ENCODE peak calls at places on chromosomes 16 and 17, in nine cellular contexts. One of them, this sample, is unnamed.

GRCh38 chr17:72725432-72726068 is 366.9 kb downstream of the SLC39A11 start:
- DNase-seq in RWPE1: peak; percentile 48
- DNase-seq in GM13977: peak; percentile 42
- DNase-seq in endothelial cell: peak; percentile 61
- DNase-seq in GM19239: peak; percentile 14
- DNase-seq in activated CD4-positive, CD25-positive, alpha-beta regulatory T cell treated with anti-CD3 and anti-CD28 coated beads, Interleukin-2, amount 50 U/mL, for 72 hours: peak; percentile 44
- DNase-seq in GM10248: peak; percentile 58
- DNase-seq in left cardiac atrium: peak; percentile 52
- DNase-seq in stimulated activated CD8-positive, alpha-beta memory T cell treated with anti-CD3 and anti-CD28 coated beads, Interleukin-15, amount 100 ng/mL, for 24 hours: no peak
- DNase-seq in this sample: peak; percentile 76

GRCh38 chr17:69501591-69502468 is 87.3 kb downstream of the MAP2K6 start:
- DNase-seq in activated CD4-positive, CD25-positive, alpha-beta regulatory T cell treated with anti-CD3 and anti-CD28 coated beads, Interleukin-2, amount 50 U/mL, for 72 hours: no peak
- DNase-seq in RWPE1: no peak
- DNase-seq in stimulated activated CD8-positive, alpha-beta memory T cell treated with anti-CD3 and anti-CD28 coated beads, Interleukin-15, amount 100 ng/mL, for 24 hours: no peak
- DNase-seq in endothelial cell: peak; percentile 39
- DNase-seq in left cardiac atrium: no peak
- DNase-seq in GM13977: no peak
- DNase-seq in GM10248: peak; percentile 24
- DNase-seq in GM19239: no peak
- DNase-seq in this sample: peak; percentile 47

GRCh38 chr16:26457896-26458295 is 608.8 kb upstream of the C16orf82 start:
- DNase-seq in GM19239: no peak
- DNase-seq in left cardiac atrium: no peak
- DNase-seq in GM10248: no peak
- DNase-seq in GM13977: no peak
- DNase-seq in RWPE1: no peak
- DNase-seq in endothelial cell: no peak
- DNase-seq in activated CD4-positive, CD25-positive, alpha-beta regulatory T cell treated with anti-CD3 and anti-CD28 coated beads, Interleukin-2, amount 50 U/mL, for 72 hours: no peak
- DNase-seq in stimulated activated CD8-positive, alpha-beta memory T cell treated with anti-CD3 and anti-CD28 coated beads, Interleukin-15, amount 100 ng/mL, for 24 hours: no peak
- DNase-seq in this sample: no peak

GRCh38 chr17:40124279-40125141 is 2.7 kb downstream of the MSL1 start:
- DNase-seq in RWPE1: no peak
- DNase-seq in endothelial cell: no peak
- DNase-seq in activated CD4-positive, CD25-positive, alpha-beta regulatory T cell treated with anti-CD3 and anti-CD28 coated beads, Interleukin-2, amount 50 U/mL, for 72 hours: no peak
- DNase-seq in stimulated activated CD8-positive, alpha-beta memory T cell treated with anti-CD3 and anti-CD28 coated beads, Interleukin-15, amount 100 ng/mL, for 24 hours: no peak
- DNase-seq in GM13977: no peak
- DNase-seq in GM19239: no peak
- DNase-seq in left cardiac atrium: no peak
- DNase-seq in GM10248: no peak
- DNase-seq in this sample: peak; percentile 26

GRCh38 chr17:78979780-78980623 is at the start of gene LGALS3BP:
- DNase-seq in left cardiac atrium: peak; percentile 81
- DNase-seq in GM10248: no peak
- DNase-seq in endothelial cell: no peak
- DNase-seq in stimulated activated CD8-positive, alpha-beta memory T cell treated with anti-CD3 and anti-CD28 coated beads, Interleukin-15, amount 100 ng/mL, for 24 hours: no peak
- DNase-seq in GM13977: peak; percentile 36
- DNase-seq in activated CD4-positive, CD25-positive, alpha-beta regulatory T cell treated with anti-CD3 and anti-CD28 coated beads, Interleukin-2, amount 50 U/mL, for 72 hours: peak; percentile 40
- DNase-seq in GM19239: peak; percentile 52
- DNase-seq in RWPE1: peak; percentile 93
- DNase-seq in this sample: peak; percentile 65

GRCh38 chr17:55068862-55069771 is 100.6 kb downstream of the STXBP4 start:
- DNase-seq in endothelial cell: no peak
- DNase-seq in GM10248: no peak
- DNase-seq in activated CD4-positive, CD25-positive, alpha-beta regulatory T cell treated with anti-CD3 and anti-CD28 coated beads, Interleukin-2, amount 50 U/mL, for 72 hours: no peak
- DNase-seq in GM13977: no peak
- DNase-seq in left cardiac atrium: no peak
- DNase-seq in RWPE1: no peak
- DNase-seq in stimulated activated CD8-positive, alpha-beta memory T cell treated with anti-CD3 and anti-CD28 coated beads, Interleukin-15, amount 100 ng/mL, for 24 hours: no peak
- DNase-seq in GM19239: no peak
- DNase-seq in this sample: no peak

GRCh38 chr16:84091460-84091859 is 25.3 kb downstream of the MBTPS1 start:
- DNase-seq in RWPE1: no peak
- DNase-seq in activated CD4-positive, CD25-positive, alpha-beta regulatory T cell treated with anti-CD3 and anti-CD28 coated beads, Interleukin-2, amount 50 U/mL, for 72 hours: no peak
- DNase-seq in endothelial cell: no peak
- DNase-seq in stimulated activated CD8-positive, alpha-beta memory T cell treated with anti-CD3 and anti-CD28 coated beads, Interleukin-15, amount 100 ng/mL, for 24 hours: no peak
- DNase-seq in GM19239: no peak
- DNase-seq in left cardiac atrium: peak; percentile 50
- DNase-seq in GM13977: no peak
- DNase-seq in GM10248: no peak
- DNase-seq in this sample: no peak

GRCh38 chr16:49599281-49599680 is 225.7 kb downstream of the C16orf78 start:
- DNase-seq in GM13977: no peak
- DNase-seq in GM10248: no peak
- DNase-seq in activated CD4-positive, CD25-positive, alpha-beta regulatory T cell treated with anti-CD3 and anti-CD28 coated beads, Interleukin-2, amount 50 U/mL, for 72 hours: no peak
- DNase-seq in left cardiac atrium: no peak
- DNase-seq in RWPE1: no peak
- DNase-seq in endothelial cell: no peak
- DNase-seq in stimulated activated CD8-positive, alpha-beta memory T cell treated with anti-CD3 and anti-CD28 coated beads, Interleukin-15, amount 100 ng/mL, for 24 hours: no peak
- DNase-seq in GM19239: no peak
- DNase-seq in this sample: no peak

GRCh38 chr16:5200123-5200522 is 102.5 kb upstream of the EEF2KMT start:
- DNase-seq in GM13977: no peak
- DNase-seq in GM19239: no peak
- DNase-seq in RWPE1: no peak
- DNase-seq in left cardiac atrium: no peak
- DNase-seq in activated CD4-positive, CD25-positive, alpha-beta regulatory T cell treated with anti-CD3 and anti-CD28 coated beads, Interleukin-2, amount 50 U/mL, for 72 hours: no peak
- DNase-seq in endothelial cell: no peak
- DNase-seq in stimulated activated CD8-positive, alpha-beta memory T cell treated with anti-CD3 and anti-CD28 coated beads, Interleukin-15, amount 100 ng/mL, for 24 hours: no peak
- DNase-seq in GM10248: no peak
- DNase-seq in this sample: no peak

GRCh38 chr17:47732399-47733046 is 513 bp upstream of the TBX21 start:
- DNase-seq in left cardiac atrium: no peak
- DNase-seq in GM10248: no peak
- DNase-seq in endothelial cell: no peak
- DNase-seq in stimulated activated CD8-positive, alpha-beta memory T cell treated with anti-CD3 and anti-CD28 coated beads, Interleukin-15, amount 100 ng/mL, for 24 hours: no peak
- DNase-seq in GM13977: no peak
- DNase-seq in activated CD4-positive, CD25-positive, alpha-beta regulatory T cell treated with anti-CD3 and anti-CD28 coated beads, Interleukin-2, amount 50 U/mL, for 72 hours: no peak
- DNase-seq in RWPE1: no peak
- DNase-seq in GM19239: no peak
- DNase-seq in this sample: no peak

GRCh38 chr17:29595107-29595942 is 2.4 kb downstream of the ANKRD13B start:
- DNase-seq in GM10248: no peak
- DNase-seq in left cardiac atrium: no peak
- DNase-seq in endothelial cell: no peak
- DNase-seq in stimulated activated CD8-positive, alpha-beta memory T cell treated with anti-CD3 and anti-CD28 coated beads, Interleukin-15, amount 100 ng/mL, for 24 hours: no peak
- DNase-seq in RWPE1: no peak
- DNase-seq in activated CD4-positive, CD25-positive, alpha-beta regulatory T cell treated with anti-CD3 and anti-CD28 coated beads, Interleukin-2, amount 50 U/mL, for 72 hours: no peak
- DNase-seq in GM19239: no peak
- DNase-seq in GM13977: no peak
- DNase-seq in this sample: no peak

GRCh38 chr17:27471321-27472269 is 15.3 kb downstream of the KSR1 start:
- DNase-seq in activated CD4-positive, CD25-positive, alpha-beta regulatory T cell treated with anti-CD3 and anti-CD28 coated beads, Interleukin-2, amount 50 U/mL, for 72 hours: peak; percentile 70
- DNase-seq in RWPE1: peak; percentile 74
- DNase-seq in endothelial cell: no peak
- DNase-seq in left cardiac atrium: no peak
- DNase-seq in GM10248: peak; percentile 63
- DNase-seq in GM19239: no peak
- DNase-seq in stimulated activated CD8-positive, alpha-beta memory T cell treated with anti-CD3 and anti-CD28 coated beads, Interleukin-15, amount 100 ng/mL, for 24 hours: no peak
- DNase-seq in GM13977: peak; percentile 50
- DNase-seq in this sample: peak; percentile 98

GRCh38 chr16:67661864-67662652 is 1.3 kb downstream of the PARD6A start:
- DNase-seq in GM10248: no peak
- DNase-seq in GM19239: no peak
- DNase-seq in stimulated activated CD8-positive, alpha-beta memory T cell treated with anti-CD3 and anti-CD28 coated beads, Interleukin-15, amount 100 ng/mL, for 24 hours: no peak
- DNase-seq in endothelial cell: no peak
- DNase-seq in RWPE1: no peak
- DNase-seq in activated CD4-positive, CD25-positive, alpha-beta regulatory T cell treated with anti-CD3 and anti-CD28 coated beads, Interleukin-2, amount 50 U/mL, for 72 hours: no peak
- DNase-seq in GM13977: no peak
- DNase-seq in left cardiac atrium: no peak
- DNase-seq in this sample: no peak

GRCh38 chr17:8698142-8699050 is 46.2 kb downstream of the CCDC42 start:
- DNase-seq in GM13977: no peak
- DNase-seq in stimulated activated CD8-positive, alpha-beta memory T cell treated with anti-CD3 and anti-CD28 coated beads, Interleukin-15, amount 100 ng/mL, for 24 hours: no peak
- DNase-seq in activated CD4-positive, CD25-positive, alpha-beta regulatory T cell treated with anti-CD3 and anti-CD28 coated beads, Interleukin-2, amount 50 U/mL, for 72 hours: no peak
- DNase-seq in endothelial cell: peak; percentile 24
- DNase-seq in GM10248: no peak
- DNase-seq in left cardiac atrium: peak; percentile 82
- DNase-seq in GM19239: no peak
- DNase-seq in RWPE1: no peak
- DNase-seq in this sample: peak; percentile 28

GRCh38 chr16:14307059-14307531 is 236.0 kb downstream of the MRTFB start:
- DNase-seq in endothelial cell: no peak
- DNase-seq in left cardiac atrium: no peak
- DNase-seq in GM19239: no peak
- DNase-seq in stimulated activated CD8-positive, alpha-beta memory T cell treated with anti-CD3 and anti-CD28 coated beads, Interleukin-15, amount 100 ng/mL, for 24 hours: no peak
- DNase-seq in GM10248: no peak
- DNase-seq in GM13977: no peak
- DNase-seq in RWPE1: no peak
- DNase-seq in activated CD4-positive, CD25-positive, alpha-beta regulatory T cell treated with anti-CD3 and anti-CD28 coated beads, Interleukin-2, amount 50 U/mL, for 72 hours: no peak
- DNase-seq in this sample: no peak

GRCh38 chr17:40551091-40551873 is 14.0 kb downstream of the CCR7 start:
- DNase-seq in endothelial cell: no peak
- DNase-seq in RWPE1: no peak
- DNase-seq in GM13977: no peak
- DNase-seq in activated CD4-positive, CD25-positive, alpha-beta regulatory T cell treated with anti-CD3 and anti-CD28 coated beads, Interleukin-2, amount 50 U/mL, for 72 hours: peak; percentile 31
- DNase-seq in stimulated activated CD8-positive, alpha-beta memory T cell treated with anti-CD3 and anti-CD28 coated beads, Interleukin-15, amount 100 ng/mL, for 24 hours: no peak
- DNase-seq in GM19239: no peak
- DNase-seq in left cardiac atrium: peak; percentile 83
- DNase-seq in GM10248: no peak
- DNase-seq in this sample: peak; percentile 78

GRCh38 chr16:14419817-14420216 is 210.2 kb downstream of the PARN start:
- DNase-seq in left cardiac atrium: no peak
- DNase-seq in GM19239: no peak
- DNase-seq in activated CD4-positive, CD25-positive, alpha-beta regulatory T cell treated with anti-CD3 and anti-CD28 coated beads, Interleukin-2, amount 50 U/mL, for 72 hours: no peak
- DNase-seq in RWPE1: no peak
- DNase-seq in endothelial cell: no peak
- DNase-seq in stimulated activated CD8-positive, alpha-beta memory T cell treated with anti-CD3 and anti-CD28 coated beads, Interleukin-15, amount 100 ng/mL, for 24 hours: no peak
- DNase-seq in GM13977: no peak
- DNase-seq in GM10248: no peak
- DNase-seq in this sample: no peak

GRCh38 chr16:64077242-64077641 is 1044.6 kb downstream of the CDH11 start:
- DNase-seq in stimulated activated CD8-positive, alpha-beta memory T cell treated with anti-CD3 and anti-CD28 coated beads, Interleukin-15, amount 100 ng/mL, for 24 hours: no peak
- DNase-seq in GM10248: no peak
- DNase-seq in GM19239: no peak
- DNase-seq in RWPE1: no peak
- DNase-seq in activated CD4-positive, CD25-positive, alpha-beta regulatory T cell treated with anti-CD3 and anti-CD28 coated beads, Interleukin-2, amount 50 U/mL, for 72 hours: no peak
- DNase-seq in endothelial cell: no peak
- DNase-seq in left cardiac atrium: no peak
- DNase-seq in GM13977: no peak
- DNase-seq in this sample: no peak

GRCh38 chr17:2171725-2172446 is 117.0 kb downstream of the HIC1 start:
- DNase-seq in endothelial cell: no peak
- DNase-seq in GM19239: no peak
- DNase-seq in RWPE1: no peak
- DNase-seq in stimulated activated CD8-positive, alpha-beta memory T cell treated with anti-CD3 and anti-CD28 coated beads, Interleukin-15, amount 100 ng/mL, for 24 hours: no peak
- DNase-seq in left cardiac atrium: peak; percentile 79
- DNase-seq in activated CD4-positive, CD25-positive, alpha-beta regulatory T cell treated with anti-CD3 and anti-CD28 coated beads, Interleukin-2, amount 50 U/mL, for 72 hours: no peak
- DNase-seq in GM13977: no peak
- DNase-seq in GM10248: no peak
- DNase-seq in this sample: peak; percentile 75

GRCh38 chr17:55709440-55709839 is 13.2 kb downstream of the TMEM100 start:
- DNase-seq in GM10248: no peak
- DNase-seq in stimulated activated CD8-positive, alpha-beta memory T cell treated with anti-CD3 and anti-CD28 coated beads, Interleukin-15, amount 100 ng/mL, for 24 hours: no peak
- DNase-seq in left cardiac atrium: no peak
- DNase-seq in GM19239: no peak
- DNase-seq in GM13977: no peak
- DNase-seq in endothelial cell: no peak
- DNase-seq in activated CD4-positive, CD25-positive, alpha-beta regulatory T cell treated with anti-CD3 and anti-CD28 coated beads, Interleukin-2, amount 50 U/mL, for 72 hours: no peak
- DNase-seq in RWPE1: no peak
- DNase-seq in this sample: no peak

GRCh38 chr17:31778538-31778937 is 80.5 kb downstream of the COPRS start:
- DNase-seq in GM10248: no peak
- DNase-seq in left cardiac atrium: no peak
- DNase-seq in GM13977: no peak
- DNase-seq in activated CD4-positive, CD25-positive, alpha-beta regulatory T cell treated with anti-CD3 and anti-CD28 coated beads, Interleukin-2, amount 50 U/mL, for 72 hours: no peak
- DNase-seq in GM19239: no peak
- DNase-seq in RWPE1: no peak
- DNase-seq in stimulated activated CD8-positive, alpha-beta memory T cell treated with anti-CD3 and anti-CD28 coated beads, Interleukin-15, amount 100 ng/mL, for 24 hours: no peak
- DNase-seq in endothelial cell: no peak
- DNase-seq in this sample: no peak

GRCh38 chr16:57530104-57530522 is 6.3 kb downstream of the CCDC102A start:
- DNase-seq in RWPE1: peak; percentile 39
- DNase-seq in GM10248: peak; percentile 77
- DNase-seq in endothelial cell: no peak
- DNase-seq in GM19239: peak; percentile 87
- DNase-seq in left cardiac atrium: peak; percentile 63
- DNase-seq in activated CD4-positive, CD25-positive, alpha-beta regulatory T cell treated with anti-CD3 and anti-CD28 coated beads, Interleukin-2, amount 50 U/mL, for 72 hours: peak; percentile 58
- DNase-seq in GM13977: peak; percentile 82
- DNase-seq in stimulated activated CD8-positive, alpha-beta memory T cell treated with anti-CD3 and anti-CD28 coated beads, Interleukin-15, amount 100 ng/mL, for 24 hours: peak; percentile 31
- DNase-seq in this sample: peak; percentile 51

GRCh38 chr17:7034955-7035590 is 742 bp upstream of the SLC16A13 start:
- DNase-seq in GM19239: no peak
- DNase-seq in activated CD4-positive, CD25-positive, alpha-beta regulatory T cell treated with anti-CD3 and anti-CD28 coated beads, Interleukin-2, amount 50 U/mL, for 72 hours: no peak
- DNase-seq in GM13977: no peak
- DNase-seq in RWPE1: no peak
- DNase-seq in stimulated activated CD8-positive, alpha-beta memory T cell treated with anti-CD3 and anti-CD28 coated beads, Interleukin-15, amount 100 ng/mL, for 24 hours: no peak
- DNase-seq in GM10248: no peak
- DNase-seq in left cardiac atrium: no peak
- DNase-seq in endothelial cell: no peak
- DNase-seq in this sample: no peak

GRCh38 chr16:73095142-73095791 is 47.3 kb upstream of the ZFHX3 start:
- DNase-seq in activated CD4-positive, CD25-positive, alpha-beta regulatory T cell treated with anti-CD3 and anti-CD28 coated beads, Interleukin-2, amount 50 U/mL, for 72 hours: no peak
- DNase-seq in GM19239: no peak
- DNase-seq in RWPE1: no peak
- DNase-seq in GM13977: no peak
- DNase-seq in GM10248: no peak
- DNase-seq in stimulated activated CD8-positive, alpha-beta memory T cell treated with anti-CD3 and anti-CD28 coated beads, Interleukin-15, amount 100 ng/mL, for 24 hours: no peak
- DNase-seq in left cardiac atrium: no peak
- DNase-seq in endothelial cell: no peak
- DNase-seq in this sample: peak; percentile 17